ENCODE peak calls at places on chromosomes 6 and 20, in eight cellular contexts. One of them, this sample, is unnamed.

GRCh38 chr6:132961122-132961521 is 146.8 kb downstream of the RPS12 start:
- DNase-seq in left ventricle myocardium inferior: no peak
- DNase-seq in left lung: no peak
- DNase-seq in A673: no peak
- DNase-seq in mucosa of descending colon: no peak
- DNase-seq in A549: no peak
- DNase-seq in prostate gland: no peak
- DNase-seq in heart right ventricle: no peak
- DNase-seq in this sample: peak; percentile 1

GRCh38 chr6:158066161-158066781 is 84.6 kb downstream of the SYNJ2 start:
- DNase-seq in left ventricle myocardium inferior: no peak
- DNase-seq in left lung: no peak
- DNase-seq in A673: no peak
- DNase-seq in mucosa of descending colon: peak; percentile 22
- DNase-seq in A549: no peak
- DNase-seq in prostate gland: no peak
- DNase-seq in heart right ventricle: no peak
- DNase-seq in this sample: no peak

GRCh38 chr6:112233864-112234263 is 20.5 kb downstream of the LAMA4 start:
- DNase-seq in left ventricle myocardium inferior: no peak
- DNase-seq in left lung: no peak
- DNase-seq in A673: no peak
- DNase-seq in mucosa of descending colon: no peak
- DNase-seq in A549: no peak
- DNase-seq in prostate gland: no peak
- DNase-seq in heart right ventricle: no peak
- DNase-seq in this sample: no peak

GRCh38 chr6:169931223-169931760 is 179.9 kb downstream of the ERMARD start:
- DNase-seq in left ventricle myocardium inferior: no peak
- DNase-seq in left lung: no peak
- DNase-seq in A673: no peak
- DNase-seq in mucosa of descending colon: no peak
- DNase-seq in A549: no peak
- DNase-seq in prostate gland: no peak
- DNase-seq in heart right ventricle: no peak
- DNase-seq in this sample: no peak

GRCh38 chr6:88377976-88378580 is 211.9 kb upstream of the CNR1 start:
- DNase-seq in left ventricle myocardium inferior: no peak
- DNase-seq in left lung: no peak
- DNase-seq in A673: no peak
- DNase-seq in mucosa of descending colon: no peak
- DNase-seq in A549: no peak
- DNase-seq in prostate gland: no peak
- DNase-seq in heart right ventricle: no peak
- DNase-seq in this sample: no peak

GRCh38 chr20:21006611-21007010 is 99.5 kb downstream of the LINC00237 start:
- DNase-seq in left ventricle myocardium inferior: no peak
- DNase-seq in left lung: no peak
- DNase-seq in A673: no peak
- DNase-seq in mucosa of descending colon: no peak
- DNase-seq in A549: no peak
- DNase-seq in prostate gland: no peak
- DNase-seq in heart right ventricle: no peak
- DNase-seq in this sample: no peak

GRCh38 chr6:79158856-79159516 is 75.5 kb downstream of the HMGN3 start:
- DNase-seq in left ventricle myocardium inferior: no peak
- DNase-seq in left lung: no peak
- DNase-seq in A673: no peak
- DNase-seq in mucosa of descending colon: no peak
- DNase-seq in A549: no peak
- DNase-seq in prostate gland: no peak
- DNase-seq in heart right ventricle: no peak
- DNase-seq in this sample: no peak

GRCh38 chr20:38120625-38120988 is 44.5 kb downstream of the TGM2 start:
- DNase-seq in left ventricle myocardium inferior: no peak
- DNase-seq in left lung: no peak
- DNase-seq in A673: no peak
- DNase-seq in mucosa of descending colon: no peak
- DNase-seq in A549: no peak
- DNase-seq in prostate gland: no peak
- DNase-seq in heart right ventricle: no peak
- DNase-seq in this sample: no peak

GRCh38 chr20:59008715-59009336 is 1.8 kb upstream of the CTSZ start:
- DNase-seq in left ventricle myocardium inferior: no peak
- DNase-seq in left lung: no peak
- DNase-seq in A673: no peak
- DNase-seq in mucosa of descending colon: no peak
- DNase-seq in A549: no peak
- DNase-seq in prostate gland: no peak
- DNase-seq in heart right ventricle: no peak
- DNase-seq in this sample: no peak

GRCh38 chr20:59005523-59006166 is 1.4 kb downstream of the CTSZ start:
- DNase-seq in left ventricle myocardium inferior: no peak
- DNase-seq in left lung: no peak
- DNase-seq in A673: no peak
- DNase-seq in mucosa of descending colon: no peak
- DNase-seq in A549: no peak
- DNase-seq in prostate gland: no peak
- DNase-seq in heart right ventricle: no peak
- DNase-seq in this sample: no peak

GRCh38 chr20:59007758-59008511 is 881 bp upstream of the CTSZ start:
- DNase-seq in left ventricle myocardium inferior: peak; percentile 43
- DNase-seq in left lung: peak; percentile 81
- DNase-seq in A673: no peak
- DNase-seq in mucosa of descending colon: peak; percentile 62
- DNase-seq in A549: no peak
- DNase-seq in prostate gland: no peak
- DNase-seq in heart right ventricle: no peak
- DNase-seq in this sample: no peak

GRCh38 chr20:59006167-59006863 is 739 bp downstream of the CTSZ start:
- DNase-seq in left ventricle myocardium inferior: no peak
- DNase-seq in left lung: no peak
- DNase-seq in A673: no peak
- DNase-seq in mucosa of descending colon: peak; percentile 77
- DNase-seq in A549: no peak
- DNase-seq in prostate gland: no peak
- DNase-seq in heart right ventricle: no peak
- DNase-seq in this sample: no peak

DNA sequence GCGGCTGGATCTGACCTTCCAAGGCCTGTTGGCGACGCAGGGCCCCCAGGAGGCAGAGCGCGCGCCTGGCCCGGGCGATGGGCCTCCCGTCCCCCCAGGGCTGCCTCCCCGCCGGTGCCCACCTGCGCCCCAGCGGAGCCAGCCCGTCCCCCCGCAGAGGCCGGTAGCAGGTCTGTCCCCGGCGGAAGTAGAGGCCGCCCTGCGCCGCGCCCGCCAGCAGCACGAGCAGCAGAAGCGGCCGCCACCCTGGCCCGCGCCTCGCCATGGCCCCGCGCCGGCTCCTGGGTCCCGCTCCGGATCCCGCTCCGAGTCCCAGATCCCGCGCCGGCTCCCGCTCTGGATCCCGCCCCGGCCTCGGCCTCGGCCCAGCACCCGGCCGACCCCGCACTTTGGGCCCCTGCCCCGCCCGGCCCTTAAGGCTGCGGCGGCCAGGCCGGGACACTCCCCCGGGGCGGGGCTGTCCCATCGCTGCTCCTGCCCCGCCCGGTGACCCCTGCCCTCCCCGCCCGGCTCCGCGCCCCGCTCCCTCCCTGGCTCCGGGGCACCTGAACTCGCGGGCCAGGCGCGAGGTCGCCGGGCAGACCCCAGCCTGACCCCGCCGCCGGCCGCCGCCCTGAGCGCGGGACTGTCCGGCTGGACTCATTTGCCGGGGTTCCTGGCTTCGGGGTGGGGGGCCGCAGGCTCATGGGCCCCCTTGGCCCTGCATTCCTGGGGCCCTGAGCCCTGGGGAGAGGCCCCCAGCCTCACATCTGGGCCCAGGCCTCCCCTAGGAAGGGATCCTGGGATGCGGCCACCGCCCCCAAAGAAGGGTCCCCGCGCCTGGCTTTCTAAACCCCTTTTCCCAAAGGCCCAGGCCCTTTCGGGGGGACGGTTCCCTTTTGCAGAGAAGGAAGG is at the start of gene CTSZ:
- DNase-seq in left ventricle myocardium inferior: peak; percentile 81
- DNase-seq in left lung: peak; percentile 80
- DNase-seq in A673: no peak
- DNase-seq in mucosa of descending colon: peak; percentile 89
- DNase-seq in A549: peak; percentile 74
- DNase-seq in prostate gland: no peak
- DNase-seq in heart right ventricle: peak; percentile 81
- DNase-seq in this sample: no peak
- H3K4me3 ChIP-seq in left ventricle myocardium inferior: peak within 1 kb of the TSS; percentile 96
- H3K4me3 ChIP-seq in left lung: peak within 1 kb of the TSS; percentile 53
- H3K4me3 ChIP-seq in A673: peak within 1 kb of the TSS; percentile 25
- H3K4me3 ChIP-seq in mucosa of descending colon: peak within 1 kb of the TSS; percentile 59
- H3K4me3 ChIP-seq in A549: peak within 1 kb of the TSS; percentile 99
- H3K4me3 ChIP-seq in prostate gland: peak within 1 kb of the TSS; percentile 68
- H3K4me3 ChIP-seq in heart right ventricle: peak within 1 kb of the TSS; percentile 69
- H3K4me3 ChIP-seq in this sample: peak within 1 kb of the TSS; percentile 58

GRCh38 chr6:148343383-148343782 is 745 bp downstream of the SASH1 start:
- DNase-seq in left ventricle myocardium inferior: no peak
- DNase-seq in left lung: no peak
- DNase-seq in A673: no peak
- DNase-seq in mucosa of descending colon: no peak
- DNase-seq in A549: no peak
- DNase-seq in prostate gland: no peak
- DNase-seq in heart right ventricle: no peak
- DNase-seq in this sample: no peak
- TF ChIP-seq CTCF in left ventricle myocardium inferior: peak; percentile 46
- TF ChIP-seq CTCF in left lung: no peak
- TF ChIP-seq CTCF in A673: no peak
- TF ChIP-seq CTCF in mucosa of descending colon: no peak
- TF ChIP-seq CTCF in A549: no peak
- TF ChIP-seq CTCF in prostate gland: peak; percentile 20
- TF ChIP-seq CTCF in heart right ventricle: no peak
- TF ChIP-seq CTCF in this sample: no peak

GRCh38 chr20:41747226-41747625 is 129.0 kb upstream of the CHD6 start:
- DNase-seq in left ventricle myocardium inferior: no peak
- DNase-seq in left lung: no peak
- DNase-seq in A673: no peak
- DNase-seq in mucosa of descending colon: no peak
- DNase-seq in A549: no peak
- DNase-seq in prostate gland: no peak
- DNase-seq in heart right ventricle: no peak
- DNase-seq in this sample: no peak
- H3K4me3 ChIP-seq in left ventricle myocardium inferior: no peak overlapping the region
- H3K4me3 ChIP-seq in left lung: no peak overlapping the region
- H3K4me3 ChIP-seq in A673: no peak overlapping the region
- H3K4me3 ChIP-seq in mucosa of descending colon: no peak overlapping the region
- H3K4me3 ChIP-seq in A549: no peak overlapping the region
- H3K4me3 ChIP-seq in prostate gland: no peak overlapping the region
- H3K4me3 ChIP-seq in heart right ventricle: no peak overlapping the region
- H3K4me3 ChIP-seq in this sample: no peak overlapping the region

DNA sequence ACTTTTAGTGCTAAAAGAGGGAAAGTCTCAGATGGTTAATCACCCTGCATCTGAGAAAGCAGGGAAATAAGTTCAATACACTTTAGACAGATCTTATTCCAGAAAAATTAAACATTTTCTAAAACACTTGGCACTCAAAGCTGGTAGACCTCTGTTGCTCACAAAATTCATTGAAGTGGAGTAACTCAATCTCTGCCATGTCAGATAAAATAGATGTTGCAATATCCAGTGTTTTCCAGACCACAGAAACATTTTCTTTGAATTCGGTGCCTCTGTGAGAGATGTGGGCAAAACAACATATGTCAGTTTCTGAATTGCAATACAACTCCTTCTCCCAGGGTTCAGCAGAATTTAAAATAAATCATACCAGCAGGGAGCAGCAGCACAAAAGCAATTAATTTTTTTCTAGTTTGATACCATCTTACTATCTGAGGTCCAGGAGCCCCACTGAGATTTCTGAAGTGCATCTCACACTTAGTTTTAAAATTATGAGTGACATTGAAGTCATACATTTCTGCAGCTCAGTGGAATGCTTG is 11.3 kb upstream of the PKHD1 start:
- DNase-seq in left ventricle myocardium inferior: no peak
- DNase-seq in left lung: no peak
- DNase-seq in A673: peak; percentile 63
- DNase-seq in mucosa of descending colon: no peak
- DNase-seq in A549: no peak
- DNase-seq in prostate gland: no peak
- DNase-seq in heart right ventricle: no peak
- DNase-seq in this sample: no peak
- TF ChIP-seq CTCF in left ventricle myocardium inferior: no peak
- TF ChIP-seq CTCF in left lung: no peak
- TF ChIP-seq CTCF in A673: peak; percentile 51
- TF ChIP-seq CTCF in mucosa of descending colon: no peak
- TF ChIP-seq CTCF in A549: no peak
- TF ChIP-seq CTCF in prostate gland: peak; percentile 19
- TF ChIP-seq CTCF in heart right ventricle: no peak
- TF ChIP-seq CTCF in this sample: peak; percentile 13

DNA sequence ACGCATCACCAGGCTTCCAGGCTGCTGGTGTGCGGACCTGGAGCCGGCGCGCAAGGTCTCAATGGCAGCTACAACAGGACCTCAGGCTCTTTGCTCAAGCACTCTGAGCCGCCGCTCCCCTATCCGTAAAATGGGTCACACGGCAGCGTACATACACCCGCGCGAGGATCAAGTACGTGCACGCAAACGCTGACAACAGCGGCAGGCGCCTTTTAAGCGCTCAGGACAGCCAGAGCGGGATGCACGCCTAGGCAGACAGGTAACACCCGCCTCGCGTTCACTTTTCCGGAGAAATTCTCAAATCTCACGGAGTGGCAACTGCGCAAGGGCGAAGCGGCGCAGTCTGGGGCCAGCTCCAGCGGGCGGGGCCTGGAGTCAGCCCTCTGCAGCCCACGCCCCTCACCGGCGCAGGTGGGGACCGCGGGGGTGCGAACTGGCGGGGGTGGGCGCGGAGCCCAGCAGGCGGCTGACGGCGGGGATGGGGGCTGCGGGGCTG is 535 bp downstream of the EXOC2 start:
- DNase-seq in left ventricle myocardium inferior: peak; percentile 37
- DNase-seq in left lung: peak; percentile 44
- DNase-seq in A673: peak; percentile 65
- DNase-seq in mucosa of descending colon: peak; percentile 72
- DNase-seq in A549: peak; percentile 35
- DNase-seq in prostate gland: no peak
- DNase-seq in heart right ventricle: peak; percentile 25
- DNase-seq in this sample: no peak
- H3K4me3 ChIP-seq in left ventricle myocardium inferior: peak overlapping the region; percentile 100
- H3K4me3 ChIP-seq in left lung: peak overlapping the region; percentile 99
- H3K4me3 ChIP-seq in A673: peak overlapping the region; percentile 83
- H3K4me3 ChIP-seq in mucosa of descending colon: peak overlapping the region; percentile 95
- H3K4me3 ChIP-seq in A549: peak overlapping the region; percentile 95
- H3K4me3 ChIP-seq in prostate gland: peak overlapping the region; percentile 97
- H3K4me3 ChIP-seq in heart right ventricle: peak overlapping the region; percentile 86
- H3K4me3 ChIP-seq in this sample: peak overlapping the region; percentile 88

This sample was measured in Panc1.